ENCODE peak calls at places on chromosome X, in seven cellular contexts. U, H, D, P, Z, Q and A are unnamed samples.

GRCh38 chrX:1618689-1619088 is 3.8 kb downstream of the ASMT start:
- DNase-seq in U (no peak), H (no peak), D (no peak), P (no peak), Z (no peak), Q (no peak), A (no peak)

GRCh38 chrX:20857746-20858145 is 516.5 kb upstream of the CNKSR2 start:
- DNase-seq in U (peak; percentile 1), H (no peak), D (no peak), P (no peak), Z (no peak), Q (no peak), A (no peak)

GRCh38 chrX:48938721-48939416 is 18.5 kb downstream of the OTUD5 start:
- DNase-seq in U (no peak), H (no peak), D (no peak), P (no peak), Z (no peak), Q (no peak), A (no peak)

GRCh38 chrX:140389331-140389730 is 115.5 kb downstream of the SOX3 start:
- DNase-seq in U (no peak), H (no peak), D (no peak), P (no peak), Z (no peak), Q (no peak), A (no peak)

GRCh38 chrX:106177106-106177981 is 9.2 kb downstream of the PWWP3B start:
- DNase-seq in U (no peak), H (peak; percentile 10), D (no peak), P (no peak), Z (no peak), Q (no peak), A (no peak)

GRCh38 chrX:69496143-69496542 is 8.0 kb upstream of the NALF2 start:
- DNase-seq in U (no peak), H (no peak), D (no peak), P (no peak), Z (no peak), Q (no peak), A (no peak)

GRCh38 chrX:41064028-41064427 is 21.2 kb upstream of the USP9X start:
- DNase-seq in U (no peak), H (no peak), D (no peak), P (no peak), Z (peak; percentile 55), Q (no peak), A (no peak)

GRCh38 chrX:153766098-153766817 is 2.2 kb downstream of the PLXNB3 start:
- DNase-seq in U (peak; percentile 88), H (peak; percentile 41), D (no peak), P (peak; percentile 36), Z (peak; percentile 71), Q (peak; percentile 38), A (no peak)

GRCh38 chrX:78123190-78123589 is 16.3 kb downstream of the TAF9B start:
- DNase-seq in U (no peak), H (no peak), D (no peak), P (no peak), Z (peak; percentile 63), Q (no peak), A (no peak)

GRCh38 chrX:48972214-48973164 is 845 bp upstream of the KCND1 start:
- DNase-seq in U (peak; percentile 57), H (no peak), D (peak; percentile 54), P (no peak), Z (peak; percentile 41), Q (no peak), A (peak; percentile 10)

GRCh38 chrX:126167560-126167959 is 1.5 kb upstream of the DCAF12L2 start:
- DNase-seq in U (no peak), H (no peak), D (no peak), P (no peak), Z (no peak), Q (no peak), A (no peak)

GRCh38 chrX:107559506-107559905 is 68.8 kb upstream of the PRPS1 start:
- DNase-seq in U (no peak), H (no peak), D (no peak), P (no peak), Z (peak; percentile 16), Q (no peak), A (no peak)

GRCh38 chrX:103063918-103064434 is at the start of gene BEX1:
- DNase-seq in U (no peak), H (peak; percentile 77), D (no peak), P (peak; percentile 43), Z (no peak), Q (no peak), A (no peak)

GRCh38 chrX:131795442-131796229 is 227.5 kb upstream of the STK26 start:
- DNase-seq in U (no peak), H (peak; percentile 60), D (no peak), P (no peak), Z (no peak), Q (no peak), A (no peak)

DNA sequence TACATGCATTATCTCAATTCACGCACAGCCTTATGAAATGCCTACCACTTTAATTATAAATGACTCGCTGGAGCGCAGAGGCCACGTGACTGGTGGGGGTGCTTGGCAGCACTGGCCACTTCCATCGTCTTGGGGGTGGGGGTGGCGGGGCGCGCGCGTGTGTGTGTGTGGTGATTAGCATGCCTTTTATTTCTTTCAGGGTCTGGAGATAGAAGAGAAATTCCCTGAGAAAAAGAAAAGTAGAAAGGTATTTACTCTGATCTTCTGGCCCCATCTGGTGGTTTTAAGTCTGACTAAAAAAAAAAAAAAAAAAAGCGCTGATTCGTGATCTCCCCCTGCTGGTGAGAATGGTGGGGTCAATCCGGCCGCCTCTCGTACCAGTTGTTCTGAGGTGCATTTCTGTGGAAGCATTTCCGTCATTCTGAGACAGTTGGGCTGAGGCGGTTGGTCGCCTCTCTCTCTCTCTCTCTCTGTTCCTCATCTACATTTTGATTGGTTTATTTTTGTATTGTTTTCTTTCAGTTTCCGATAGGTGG is at the start of gene CCNB3:
- DNase-seq in U (peak; percentile 71), H (peak; percentile 88), D (peak; percentile 46), P (peak; percentile 72), Z (peak; percentile 56), Q (peak; percentile 34), A (peak; percentile 54)
- TF ChIP-seq POLR2A in U (no peak), H (no peak), D (peak; percentile 44), P (no peak), Z (no peak), Q (no peak), A (peak; percentile 49)

DNA sequence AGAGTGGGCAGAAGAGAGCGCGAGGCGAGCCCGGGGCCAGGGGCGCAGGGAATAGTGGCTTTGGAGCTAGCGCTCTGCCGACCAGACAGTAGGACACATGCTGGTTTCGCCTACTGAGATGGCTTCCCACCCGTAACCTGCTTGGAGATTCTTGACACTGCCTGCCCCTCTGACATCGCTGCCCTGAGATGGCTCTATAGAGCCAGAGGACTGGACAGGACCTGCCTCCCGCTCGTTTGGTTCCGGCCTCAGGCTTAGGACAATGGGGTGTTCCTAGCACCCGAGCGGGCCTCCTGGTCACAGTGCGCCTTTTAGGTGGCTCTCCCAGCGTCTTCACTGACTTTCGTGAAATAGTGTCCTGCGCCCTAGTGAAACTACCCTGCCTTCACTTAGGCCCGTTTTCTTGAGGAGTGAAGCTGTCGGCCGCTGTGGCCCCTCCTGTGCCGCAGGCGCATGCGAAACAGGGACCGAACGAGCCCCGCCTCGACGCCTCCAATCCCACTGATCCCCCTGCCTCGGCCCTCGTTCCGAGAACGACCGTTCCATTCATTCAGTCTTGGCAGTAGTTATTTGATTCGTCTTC is 608 bp downstream of the TAF1 start:
- DNase-seq in U (peak; percentile 60), H (peak; percentile 71), D (peak; percentile 7), P (peak; percentile 45), Z (peak; percentile 16), Q (peak; percentile 19), A (no peak)
- TF ChIP-seq POLR2A in U (no peak), H (no peak), D (peak; percentile 23), P (no peak), Z (peak; percentile 3), Q (no peak), A (peak; percentile 6)

GRCh38 chrX:24027086-24027485 is at the start of gene KLHL15:
- DNase-seq in U (no peak), H (no peak), D (no peak), P (no peak), Z (no peak), Q (no peak), A (no peak)

GRCh38 chrX:24024819-24025740 is 1.9 kb downstream of the KLHL15 start:
- DNase-seq in U (peak; percentile 93), H (peak; percentile 96), D (peak; percentile 73), P (peak; percentile 86), Z (peak; percentile 89), Q (peak; percentile 59), A (peak; percentile 60)

GRCh38 chrX:24023972-24024664 is 2.9 kb downstream of the KLHL15 start:
- DNase-seq in U (peak; percentile 37), H (no peak), D (no peak), P (no peak), Z (peak; percentile 23), Q (no peak), A (no peak)

GRCh38 chrX:24026403-24026801 is 584 bp downstream of the KLHL15 start:
- DNase-seq in U (peak; percentile 25), H (no peak), D (peak; percentile 40), P (no peak), Z (no peak), Q (no peak), A (no peak)

GRCh38 chrX:24025741-24026402 is 1.1 kb downstream of the KLHL15 start:
- DNase-seq in U (peak; percentile 60), H (no peak), D (peak; percentile 33), P (no peak), Z (peak; percentile 81), Q (no peak), A (peak; percentile 24)
- TF ChIP-seq POLR2A in U (no peak), H (no peak), D (no peak), P (peak; percentile 27), Z (no peak), Q (no peak), A (no peak)

DNA sequence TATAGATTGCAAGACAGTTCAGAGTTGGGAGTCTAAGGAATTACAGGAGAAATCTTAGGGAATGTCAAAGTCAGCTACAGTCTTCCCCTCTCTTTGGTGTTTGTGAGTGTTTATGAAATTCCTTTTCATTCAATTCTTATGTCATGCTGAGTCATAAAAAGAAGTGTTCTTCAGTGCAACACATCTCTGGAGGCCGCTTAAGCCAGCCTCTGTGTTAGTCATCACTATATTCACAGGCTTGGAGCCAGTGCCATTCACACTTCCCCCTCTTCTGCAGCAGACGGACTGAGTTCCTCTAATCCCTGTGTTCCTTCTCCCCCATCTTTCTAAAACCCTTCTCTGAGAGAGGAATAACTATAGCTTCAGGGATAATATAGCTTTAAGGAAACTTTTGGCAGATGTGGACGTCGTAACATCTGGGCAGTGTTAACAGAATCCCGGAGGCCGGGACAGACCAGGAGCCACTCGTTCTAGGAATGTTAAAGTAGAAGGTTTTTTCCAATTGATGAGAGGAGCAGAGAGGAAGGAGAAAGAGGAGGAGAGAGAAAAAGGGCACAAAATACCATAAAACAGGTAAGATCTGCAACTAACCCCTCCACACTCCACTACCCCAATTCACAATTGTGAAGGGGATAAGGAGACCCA is at the start of gene SRPX2:
- DNase-seq in U (peak; percentile 52), H (no peak), D (peak; percentile 51), P (no peak), Z (peak; percentile 91), Q (no peak), A (peak; percentile 63)
- TF ChIP-seq POLR2A in U (no peak), H (no peak), D (no peak), P (no peak), Z (peak; percentile 79), Q (no peak), A (no peak)